ENCODE peak calls at places on chromosome 20, in four cellular contexts. One of them, this sample, is unnamed.

GRCh38 chr20:38167851-38168760 is 3.0 kb upstream of the TGM2 start:
- DNase-seq in SK-N-SH: no peak
- DNase-seq in HepG2: peak
- DNase-seq in GM23338: peak
- DNase-seq in this sample: peak

GRCh38 chr20:57261488-57262243 is 4.8 kb downstream of the BMP7 start:
- DNase-seq in GM23338: peak
- DNase-seq in SK-N-SH: no peak
- DNase-seq in HepG2: no peak
- DNase-seq in this sample: no peak

GRCh38 chr20:58583586-58583985 is 67.5 kb upstream of the STX16 start:
- DNase-seq in HepG2: no peak
- DNase-seq in GM23338: no peak
- DNase-seq in SK-N-SH: no peak
- DNase-seq in this sample: no peak

GRCh38 chr20:20267685-20268429 is 100.0 kb upstream of the INSM1 start:
- DNase-seq in HepG2: no peak
- DNase-seq in GM23338: peak
- DNase-seq in SK-N-SH: no peak
- DNase-seq in this sample: no peak

GRCh38 chr20:4370856-4371255 is 350.9 kb upstream of the PRND start:
- DNase-seq in SK-N-SH: no peak
- DNase-seq in GM23338: no peak
- DNase-seq in HepG2: no peak
- DNase-seq in this sample: no peak

GRCh38 chr20:49597825-49598395 is 30.0 kb upstream of the PTGIS start:
- DNase-seq in HepG2: no peak
- DNase-seq in GM23338: no peak
- DNase-seq in SK-N-SH: no peak
- DNase-seq in this sample: no peak

GRCh38 chr20:2108987-2109386 is 7.4 kb downstream of the STK35 start:
- DNase-seq in HepG2: peak
- DNase-seq in GM23338: no peak
- DNase-seq in SK-N-SH: no peak
- DNase-seq in this sample: no peak

GRCh38 chr20:13006825-13007224 is 1.9 kb upstream of the SPTLC3 start:
- DNase-seq in SK-N-SH: no peak
- DNase-seq in HepG2: no peak
- DNase-seq in GM23338: no peak
- DNase-seq in this sample: no peak

GRCh38 chr20:25067102-25067987 is 9.4 kb upstream of the ACSS1 start:
- DNase-seq in HepG2: no peak
- DNase-seq in GM23338: no peak
- DNase-seq in SK-N-SH: no peak
- DNase-seq in this sample: no peak

DNA sequence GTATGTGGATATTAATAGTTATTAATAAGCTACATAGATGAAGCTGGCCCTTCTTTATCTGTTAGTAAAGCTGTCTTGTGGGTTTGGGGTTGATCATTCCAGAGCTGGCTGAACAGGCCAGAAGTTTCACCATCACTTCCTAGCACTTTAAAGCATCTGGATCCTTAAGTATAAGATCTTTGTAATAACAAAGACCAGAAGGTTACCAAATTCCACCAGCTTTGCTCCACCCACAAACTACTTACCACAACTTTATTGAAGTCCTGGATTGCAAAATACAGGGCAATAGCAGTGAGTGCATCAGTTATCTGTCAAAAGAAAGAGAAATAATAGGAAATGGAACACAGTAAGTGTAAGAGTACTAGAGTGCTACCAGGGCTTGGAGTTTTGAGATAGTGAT is 33.0 kb downstream of the PIGU start:
- DNase-seq in HepG2: no peak
- DNase-seq in SK-N-SH: no peak
- DNase-seq in GM23338: no peak
- DNase-seq in this sample: peak
- TF ChIP-seq POLR2AphosphoS5 in HepG2: no peak
- TF ChIP-seq POLR2AphosphoS5 in SK-N-SH: no peak
- TF ChIP-seq POLR2AphosphoS5 in GM23338: no peak
- TF ChIP-seq POLR2AphosphoS5 in this sample: peak

DNA sequence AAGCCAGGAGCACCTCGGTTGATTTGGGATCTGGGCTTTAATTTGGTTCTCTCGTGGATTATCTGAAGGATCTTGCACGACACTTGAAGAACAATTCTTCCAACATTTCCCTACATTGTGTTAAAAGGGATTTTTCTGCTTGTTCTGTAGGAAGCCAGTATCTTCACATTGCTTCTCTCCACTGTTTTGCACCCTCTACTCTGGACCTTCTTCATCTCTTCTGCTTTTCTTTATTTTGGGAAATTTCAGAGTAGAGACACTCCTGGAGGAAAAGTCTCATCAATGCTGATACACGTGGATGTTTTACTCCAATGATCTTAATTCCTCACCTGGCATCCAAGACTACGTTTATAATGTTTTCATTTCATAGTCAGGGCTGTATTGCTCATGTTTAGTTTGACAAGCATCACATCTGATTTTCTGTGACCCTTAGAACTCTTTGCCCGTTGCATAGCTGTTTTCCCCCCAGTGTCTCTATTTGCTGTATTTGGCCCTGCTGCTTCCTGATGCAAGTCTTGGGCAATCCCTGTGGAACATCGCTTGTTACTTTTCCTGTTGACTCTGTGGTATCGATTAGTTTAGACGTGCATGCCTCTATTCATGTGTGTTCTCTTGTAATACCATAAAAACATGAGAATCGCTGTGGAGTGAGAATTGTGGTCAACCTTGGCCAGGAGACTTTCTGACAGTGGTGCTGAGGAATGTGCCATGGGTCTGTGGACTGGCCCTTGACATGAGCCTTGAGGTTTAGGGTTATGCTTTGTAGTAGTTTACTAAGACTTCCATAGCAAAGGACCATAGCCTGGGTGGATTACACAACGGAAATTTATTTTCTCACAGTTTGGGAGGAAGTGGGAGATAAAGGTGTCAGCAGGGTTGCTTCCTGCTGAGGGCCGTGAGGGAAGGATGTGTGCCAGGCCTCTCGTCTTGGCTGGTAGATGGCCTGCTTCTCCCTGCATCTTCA is 12.5 kb downstream of the PLCB1 start:
- DNase-seq in GM23338: peak
- DNase-seq in SK-N-SH: no peak
- DNase-seq in HepG2: peak
- DNase-seq in this sample: peak
- TF ChIP-seq REST in GM23338: no peak
- TF ChIP-seq REST in SK-N-SH: no peak
- TF ChIP-seq REST in HepG2: no peak
- TF ChIP-seq REST in this sample: no peak

DNA sequence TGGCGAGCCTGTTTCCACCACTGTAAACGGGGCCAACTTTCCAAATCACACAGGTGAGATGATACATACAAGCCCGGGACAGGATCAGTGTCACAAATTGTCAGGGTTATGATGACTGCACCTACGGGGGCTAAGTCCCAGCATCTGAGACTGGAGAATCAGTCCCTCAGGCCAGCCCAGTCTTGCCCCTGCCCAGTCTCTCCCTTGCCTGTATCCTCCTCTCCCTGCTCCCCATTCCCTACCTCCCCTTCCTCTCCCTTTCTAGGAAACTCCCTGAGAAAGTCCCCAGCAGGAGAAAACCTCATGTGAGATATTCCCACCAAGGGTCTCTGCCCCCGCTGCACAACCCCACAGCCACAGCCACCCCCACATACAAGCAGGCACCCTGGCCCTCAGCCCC is 1.5 kb downstream of the FOXS1 start:
- DNase-seq in HepG2: no peak
- DNase-seq in GM23338: no peak
- DNase-seq in SK-N-SH: no peak
- DNase-seq in this sample: no peak
- H3K27ac ChIP-seq in HepG2: no peak
- H3K27ac ChIP-seq in GM23338: no peak
- H3K27ac ChIP-seq in SK-N-SH: no peak
- H3K27ac ChIP-seq in this sample: no peak

GRCh38 chr20:41183391-41183790 is 46.0 kb downstream of the PLCG1 start:
- DNase-seq in HepG2: no peak
- DNase-seq in GM23338: no peak
- DNase-seq in SK-N-SH: no peak
- DNase-seq in this sample: no peak
- TF ChIP-seq POLR2AphosphoS5 in HepG2: no peak
- TF ChIP-seq POLR2AphosphoS5 in GM23338: no peak
- TF ChIP-seq POLR2AphosphoS5 in SK-N-SH: no peak
- TF ChIP-seq POLR2AphosphoS5 in this sample: no peak

GRCh38 chr20:17215167-17215566 is 11.7 kb upstream of the PCSK2 start:
- DNase-seq in SK-N-SH: no peak
- DNase-seq in GM23338: no peak
- DNase-seq in HepG2: no peak
- DNase-seq in this sample: no peak
- TF ChIP-seq REST in SK-N-SH: no peak
- TF ChIP-seq REST in GM23338: peak
- TF ChIP-seq REST in HepG2: peak
- TF ChIP-seq REST in this sample: peak

GRCh38 chr20:10577648-10578047 is 96.2 kb downstream of the JAG1 start:
- DNase-seq in SK-N-SH: no peak
- DNase-seq in GM23338: no peak
- DNase-seq in HepG2: no peak
- DNase-seq in this sample: no peak
- H3K27ac ChIP-seq in SK-N-SH: no peak
- H3K27ac ChIP-seq in GM23338: no peak
- H3K27ac ChIP-seq in HepG2: no peak
- H3K27ac ChIP-seq in this sample: no peak

GRCh38 chr20:36028106-36028826 is 59.9 kb downstream of the CNBD2 start:
- DNase-seq in SK-N-SH: no peak
- DNase-seq in GM23338: no peak
- DNase-seq in HepG2: no peak
- DNase-seq in this sample: no peak
- TF ChIP-seq POLR2AphosphoS5 in SK-N-SH: no peak
- TF ChIP-seq POLR2AphosphoS5 in GM23338: no peak
- TF ChIP-seq POLR2AphosphoS5 in HepG2: no peak
- TF ChIP-seq POLR2AphosphoS5 in this sample: no peak

GRCh38 chr20:47318596-47319516 is 37.6 kb downstream of the ZMYND8 start:
- DNase-seq in HepG2: peak
- DNase-seq in SK-N-SH: peak
- DNase-seq in GM23338: peak
- DNase-seq in this sample: peak
- TF ChIP-seq REST in HepG2: no peak
- TF ChIP-seq REST in SK-N-SH: no peak
- TF ChIP-seq REST in GM23338: no peak
- TF ChIP-seq REST in this sample: no peak

This sample was measured in HL-60.